ENCODE peak calls at places on chromosomes 6 and 20, in ten cellular contexts. B, X, H, K, P, I, L, J, R and F are unnamed samples.

GRCh38 chr20:37904008-37904675 is 1.2 kb downstream of the VSTM2L start:
- DNase-seq in X (no peak), K (no peak), I (no peak), B (no peak), L (no peak), P (no peak), R (no peak), J (no peak), H (no peak), F (no peak)

GRCh38 chr20:37343212-37343993 is 2.5 kb upstream of the SRC start:
- DNase-seq in L (peak; percentile 49), K (no peak), I (no peak), P (peak; percentile 88), B (peak; percentile 53), H (no peak), X (no peak), R (peak; percentile 64), J (no peak), F (no peak)

GRCh38 chr20:31581391-31581790 is 23.7 kb upstream of the ID1 start:
- DNase-seq in H (no peak), L (no peak), R (no peak), I (no peak), B (no peak), P (no peak), K (no peak), J (no peak), X (no peak), F (no peak)

GRCh38 chr20:46200582-46201570 is 82.8 kb downstream of the CD40 start:
- DNase-seq in J (no peak), I (no peak), R (no peak), X (no peak), B (no peak), H (peak; percentile 39), K (no peak), P (no peak), L (no peak), F (no peak)

GRCh38 chr6:28565823-28566526 is 40.3 kb downstream of the GPX5 start:
- DNase-seq in X (no peak), H (no peak), B (peak; percentile 83), R (no peak), L (no peak), K (no peak), I (no peak), P (no peak), J (no peak), F (peak; percentile 66)

GRCh38 chr20:46757754-46758678 is 48.6 kb downstream of the SLC2A10 start:
- DNase-seq in P (peak; percentile 66), H (peak; percentile 46), B (peak; percentile 59), K (peak; percentile 70), L (peak; percentile 61), R (no peak), X (peak; percentile 40), I (peak; percentile 73), J (no peak), F (peak; percentile 73)

GRCh38 chr6:1614448-1614766 is 4.7 kb downstream of the FOXC1 start:
- DNase-seq in R (no peak), X (no peak), J (no peak), K (no peak), L (no peak), B (no peak), P (no peak), H (no peak), I (no peak), F (no peak)

GRCh38 chr20:10239954-10240353 is 21.3 kb downstream of the SNAP25 start:
- DNase-seq in X (no peak), K (peak; percentile 38), B (peak; percentile 58), R (no peak), J (no peak), P (peak; percentile 38), L (peak; percentile 51), H (no peak), I (no peak), F (no peak)

GRCh38 chr6:117389227-117390057 is 36.3 kb downstream of the ROS1 start:
- DNase-seq in R (no peak), L (no peak), P (no peak), B (peak; percentile 78), K (peak; percentile 5), X (no peak), H (no peak), J (no peak), I (no peak), F (peak; percentile 19)

GRCh38 chr6:160494576-160494975 is 146.4 kb downstream of the SLC22A3 start:
- DNase-seq in R (no peak), X (no peak), L (no peak), B (no peak), J (no peak), H (no peak), I (no peak), P (no peak), K (no peak), F (no peak)

GRCh38 chr6:9373308-9373707 is 938.0 kb upstream of the SLC35B3 start:
- DNase-seq in I (no peak), J (no peak), L (no peak), R (no peak), K (no peak), H (no peak), P (no peak), X (no peak), B (no peak), F (no peak)

GRCh38 chr20:479487-479886 is 17.2 kb upstream of the TBC1D20 start:
- DNase-seq in K (no peak), P (no peak), X (no peak), L (no peak), J (no peak), R (no peak), I (no peak), H (no peak), B (no peak), F (no peak)

GRCh38 chr6:36526066-36526465 is 21.2 kb downstream of the STK38 start:
- DNase-seq in K (no peak), L (no peak), P (no peak), J (no peak), H (no peak), X (no peak), B (no peak), R (no peak), I (no peak), F (no peak)

GRCh38 chr6:34362909-34363713 is 29.4 kb downstream of the NUDT3 start:
- DNase-seq in H (no peak), R (no peak), L (no peak), I (no peak), K (no peak), X (no peak), J (no peak), P (no peak), B (peak; percentile 23), F (peak; percentile 85)

GRCh38 chr20:50085481-50086365 is 27.2 kb downstream of the UBE2V1 start:
- DNase-seq in I (peak; percentile 34), J (peak; percentile 53), P (no peak), X (no peak), R (no peak), H (no peak), K (peak; percentile 81), L (peak; percentile 28), B (peak; percentile 82), F (peak; percentile 88)

DNA sequence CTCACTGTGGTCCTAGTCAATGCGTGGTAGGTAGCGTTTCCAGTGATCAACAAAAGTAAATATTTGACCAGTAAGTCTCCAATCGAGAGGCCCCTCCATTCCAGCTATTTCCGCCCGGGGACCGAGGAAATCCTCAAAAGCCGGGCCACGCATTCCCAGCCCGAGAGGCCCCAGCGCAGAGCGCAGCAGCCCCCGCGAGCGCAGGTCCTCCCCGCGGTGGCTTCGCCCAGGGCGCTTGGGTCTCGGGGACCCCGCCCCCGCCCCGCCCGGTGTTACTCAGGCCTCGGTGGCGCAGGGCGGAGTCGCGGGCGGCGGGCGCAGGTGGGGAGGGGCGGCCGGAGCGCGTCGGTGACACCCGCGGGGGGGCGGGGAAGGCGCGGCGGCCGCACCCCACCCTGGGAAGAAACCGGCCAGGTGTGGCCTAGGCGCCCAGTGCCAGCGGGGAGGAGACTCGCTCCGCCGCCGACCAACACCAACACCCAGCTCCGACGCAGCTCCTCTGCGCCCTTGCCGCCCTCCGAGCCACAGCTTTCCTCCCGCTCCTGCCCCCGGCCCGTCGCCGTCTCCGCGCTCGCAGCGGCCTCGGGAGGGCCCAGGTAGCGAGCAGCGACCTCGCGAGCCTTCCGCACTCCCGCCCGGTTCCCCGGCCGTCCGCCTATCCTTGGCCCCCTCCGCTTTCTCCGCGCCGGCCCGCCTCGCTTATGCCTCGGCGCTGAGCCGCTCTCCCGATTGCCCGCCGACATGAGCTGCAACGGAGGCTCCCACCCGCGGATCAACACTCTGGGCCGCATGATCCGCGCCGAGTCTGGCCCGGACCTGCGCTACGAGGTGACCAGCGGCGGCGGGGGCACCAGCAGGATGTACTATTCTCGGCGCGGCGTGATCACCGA is at the start of gene DSP:
- DNase-seq in J (no peak), K (peak; percentile 55), I (no peak), L (peak; percentile 95), B (peak; percentile 96), P (peak; percentile 89), H (peak; percentile 18), R (no peak), X (peak; percentile 79), F (peak; percentile 61)
- TF ChIP-seq POLR2A in J (peak; percentile 98), K (peak; percentile 69), I (no peak), L (peak; percentile 99), B (peak; percentile 92), P (no peak), H (no peak), R (peak; percentile 57), X (no peak), F (no peak)

DNA sequence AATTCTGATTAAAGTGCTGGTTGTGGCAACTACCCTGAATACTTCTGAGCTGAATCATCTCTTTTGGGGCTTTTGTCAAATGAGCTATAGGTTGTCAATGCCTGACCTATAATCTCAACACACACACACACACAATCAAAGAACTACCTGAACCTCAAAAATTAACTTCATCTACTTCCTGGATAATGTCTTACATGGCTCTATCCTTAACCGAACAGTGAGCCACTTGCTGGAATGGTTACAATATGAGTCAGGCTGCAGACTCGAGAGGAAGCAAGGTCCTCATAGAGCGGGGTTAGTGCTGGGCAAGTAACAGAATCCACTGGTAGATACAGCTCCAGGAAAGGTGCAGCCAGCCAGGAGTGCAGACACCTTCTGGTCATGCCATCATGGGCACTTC is 70.6 kb upstream of the DST start:
- DNase-seq in K (no peak), X (no peak), I (peak; percentile 36), H (no peak), B (peak; percentile 44), P (peak; percentile 50), J (no peak), L (peak; percentile 14), R (peak; percentile 78), F (no peak)
- TF ChIP-seq POLR2A in K (no peak), X (no peak), I (no peak), H (no peak), B (no peak), P (no peak), J (no peak), L (no peak), R (no peak), F (no peak)

GRCh38 chr6:31901953-31902643 is at the start of gene ZBTB12:
- DNase-seq in J (peak; percentile 88), L (peak; percentile 95), H (peak; percentile 96), K (peak; percentile 77), B (peak; percentile 96), I (peak; percentile 80), P (peak; percentile 93), R (peak; percentile 98), X (peak; percentile 93), F (peak; percentile 98)
- TF ChIP-seq POLR2A in J (peak; percentile 55), L (peak; percentile 66), H (peak; percentile 64), K (peak; percentile 57), B (peak; percentile 58), I (no peak), P (no peak), R (peak; percentile 24), X (no peak), F (peak; percentile 33)

GRCh38 chr6:16762547-16763477 is 1.6 kb upstream of the ATXN1 start:
- DNase-seq in J (peak; percentile 53), K (peak; percentile 71), B (peak; percentile 82), P (peak; percentile 58), L (peak; percentile 74), H (peak; percentile 60), I (no peak), X (peak; percentile 45), R (peak; percentile 75), F (peak; percentile 83)
- TF ChIP-seq POLR2A in J (no peak), K (no peak), B (no peak), P (no peak), L (no peak), H (no peak), I (no peak), X (no peak), R (no peak), F (no peak)